ENCODE peak calls at places on chromosomes 1 and 21, in seven cellular contexts. I is A172, C is left ventricle myocardium superior, O is T-helper 1 cell, E is heart left ventricle, L is kidney, H is AG04450. S is an unnamed sample.

GRCh38 chr1:99590578-99591209 is 55.2 kb upstream of the PALMD start:
- DNase-seq in H (peak), I (peak), O (no peak), C (peak), E (peak), L (no peak), S (peak)

GRCh38 chr1:69700770-69701169 is 133.0 kb downstream of the LRRC7 start:
- DNase-seq in C (no peak), I (peak), O (no peak), H (no peak), E (no peak), L (no peak), S (peak)

GRCh38 chr1:209550519-209550918 is 33.0 kb upstream of the CAMK1G start:
- DNase-seq in I (no peak), H (no peak), C (no peak), L (no peak), O (no peak), E (no peak), S (no peak)

GRCh38 chr1:39177641-39178040 is 26.9 kb upstream of the MACF1 start:
- DNase-seq in L (no peak), I (no peak), O (no peak), C (no peak), E (no peak), H (no peak), S (no peak)

GRCh38 chr1:47865881-47866535 is 131.2 kb downstream of the TRABD2B start:
- DNase-seq in L (no peak), H (no peak), O (no peak), E (no peak), C (no peak), I (no peak), S (no peak)

GRCh38 chr1:187759934-187760333 is 931.2 kb downstream of the PLA2G4A start:
- DNase-seq in C (no peak), L (no peak), I (no peak), E (no peak), O (no peak), H (no peak), S (no peak)

GRCh38 chr1:186740324-186740723 is 60.1 kb upstream of the PTGS2 start:
- DNase-seq in C (no peak), H (no peak), E (no peak), O (no peak), I (no peak), L (no peak), S (no peak)

GRCh38 chr1:247905899-247906503 is 10.6 kb downstream of the OR2W3 start:
- DNase-seq in H (no peak), O (no peak), I (no peak), E (no peak), L (no peak), C (no peak), S (no peak)

GRCh38 chr1:195717651-195718050 is 890.6 kb downstream of the KCNT2 start:
- DNase-seq in O (no peak), C (no peak), H (no peak), E (no peak), L (no peak), I (peak), S (peak)

GRCh38 chr21:16370176-16370575 is 640.4 kb downstream of the USP25 start:
- DNase-seq in C (no peak), L (no peak), E (no peak), O (no peak), H (no peak), I (no peak), S (peak)

GRCh38 chr1:213934642-213935041 is 53.1 kb upstream of the PROX1 start:
- DNase-seq in E (peak), O (no peak), H (no peak), C (peak), L (peak), I (peak), S (peak)